ENCODE peak calls at places on chromosomes 16 and 17, in seven cellular contexts. O is lower lobe of right lung; X is brain microvascular endothelial cell; Z is tibial artery; M is fibroblast of mammary gland; C is CD4-positive, alpha-beta T cell; P is neural crest cell. E is an unnamed sample.

GRCh38 chr16:27179500-27180072 is 23.7 kb upstream of the KDM8 start:
- DNase-seq in O (peak; percentile 91), X (peak; percentile 82), Z (peak; percentile 90), M (peak; percentile 71), C (peak; percentile 87), P (peak; percentile 80), E (peak; percentile 15)

GRCh38 chr16:17633146-17633966 is 162.6 kb upstream of the XYLT1 start:
- DNase-seq in O (no peak), X (no peak), Z (no peak), M (peak; percentile 5), C (no peak), P (no peak), E (no peak)

GRCh38 chr17:29390856-29391631 is 881 bp downstream of the TAOK1 start:
- DNase-seq in O (no peak), X (peak; percentile 21), Z (no peak), M (peak; percentile 30), C (no peak), P (peak; percentile 6), E (no peak)

GRCh38 chr17:82238562-82239201 is 9.8 kb downstream of the SLC16A3 start:
- DNase-seq in O (peak; percentile 94), X (peak; percentile 85), Z (peak; percentile 81), M (peak; percentile 80), C (peak; percentile 71), P (no peak), E (peak; percentile 66)

GRCh38 chr17:2207815-2208515 is 95.6 kb downstream of the SMG6 start:
- DNase-seq in O (no peak), X (no peak), Z (no peak), M (no peak), C (no peak), P (no peak), E (no peak)

GRCh38 chr17:80866050-80866793 is 125.4 kb upstream of the CHMP6 start:
- DNase-seq in O (peak; percentile 56), X (peak; percentile 75), Z (peak; percentile 65), M (peak; percentile 65), C (peak; percentile 74), P (peak; percentile 83), E (no peak)

GRCh38 chr17:1239210-1239609 is 31.0 kb upstream of the BHLHA9 start:
- DNase-seq in O (no peak), X (peak; percentile 92), Z (no peak), M (no peak), C (no peak), P (no peak), E (no peak)

GRCh38 chr17:76866774-76867577 is 1.2 kb upstream of the MGAT5B start:
- DNase-seq in O (no peak), X (peak; percentile 54), Z (no peak), M (peak; percentile 44), C (no peak), P (no peak), E (no peak)

GRCh38 chr16:62408760-62409159 is 372.5 kb upstream of the CDH8 start:
- DNase-seq in O (no peak), X (no peak), Z (no peak), M (no peak), C (no peak), P (no peak), E (no peak)

GRCh38 chr16:56029026-56029425 is 153.9 kb upstream of the CES5A start:
- DNase-seq in O (no peak), X (no peak), Z (no peak), M (no peak), C (no peak), P (no peak), E (no peak)
- TF ChIP-seq CTCF in O (no peak), X (no peak), Z (no peak), M (no peak), C (no peak), P (peak; percentile 22), E (no peak)

GRCh38 chr16:71439531-71439930 is 2.3 kb downstream of the TLE7 start:
- DNase-seq in O (no peak), X (no peak), Z (no peak), M (peak; percentile 27), C (no peak), P (no peak), E (no peak)

GRCh38 chr16:71442041-71442440 is at the start of gene TLE7:
- DNase-seq in O (no peak), X (no peak), Z (no peak), M (no peak), C (no peak), P (no peak), E (no peak)

GRCh38 chr16:71441348-71441781 is 489 bp downstream of the TLE7 start:
- DNase-seq in O (no peak), X (no peak), Z (no peak), M (no peak), C (no peak), P (no peak), E (no peak)

GRCh38 chr16:71443714-71444113 is 1.9 kb upstream of the TLE7 start:
- DNase-seq in O (no peak), X (no peak), Z (no peak), M (no peak), C (no peak), P (no peak), E (no peak)

DNA sequence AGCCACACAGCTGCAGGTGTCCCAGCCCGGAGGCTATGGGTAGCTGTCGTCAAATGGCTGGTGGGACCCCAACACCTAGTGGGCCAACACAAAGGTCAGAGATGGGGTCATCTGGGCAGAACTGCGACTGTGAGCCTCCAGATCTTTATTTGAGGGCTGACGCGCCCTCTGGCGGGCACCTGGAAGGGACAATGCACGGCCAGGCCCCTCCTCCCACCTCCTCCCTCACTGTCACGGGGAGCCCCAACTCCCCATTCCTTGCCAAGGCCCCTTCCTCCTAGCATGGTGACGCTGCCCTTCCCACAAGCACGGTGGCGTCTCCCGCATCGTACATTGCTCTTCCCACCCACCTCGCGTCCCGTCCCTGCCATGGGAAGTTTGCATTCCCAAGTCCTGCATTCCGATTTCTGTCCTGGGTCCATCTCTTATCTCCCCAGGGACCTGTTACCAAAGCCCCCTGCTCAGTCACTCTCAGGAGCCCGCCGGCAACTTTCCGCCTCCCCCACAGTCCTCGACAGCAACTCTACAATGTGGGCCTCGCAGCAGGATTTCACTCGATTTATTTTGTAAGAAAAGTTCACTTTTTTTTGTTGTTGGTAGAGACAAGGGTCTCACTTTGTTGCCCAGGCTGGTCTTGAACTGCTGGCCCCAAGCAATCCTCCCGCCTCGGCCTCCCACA is 1.0 kb downstream of the TLE7 start:
- DNase-seq in O (no peak), X (no peak), Z (no peak), M (no peak), C (no peak), P (no peak), E (no peak)
- TF ChIP-seq CTCF in O (peak; percentile 7), X (peak; percentile 35), Z (no peak), M (no peak), C (no peak), P (peak; percentile 38), E (peak; percentile 25)

DNA sequence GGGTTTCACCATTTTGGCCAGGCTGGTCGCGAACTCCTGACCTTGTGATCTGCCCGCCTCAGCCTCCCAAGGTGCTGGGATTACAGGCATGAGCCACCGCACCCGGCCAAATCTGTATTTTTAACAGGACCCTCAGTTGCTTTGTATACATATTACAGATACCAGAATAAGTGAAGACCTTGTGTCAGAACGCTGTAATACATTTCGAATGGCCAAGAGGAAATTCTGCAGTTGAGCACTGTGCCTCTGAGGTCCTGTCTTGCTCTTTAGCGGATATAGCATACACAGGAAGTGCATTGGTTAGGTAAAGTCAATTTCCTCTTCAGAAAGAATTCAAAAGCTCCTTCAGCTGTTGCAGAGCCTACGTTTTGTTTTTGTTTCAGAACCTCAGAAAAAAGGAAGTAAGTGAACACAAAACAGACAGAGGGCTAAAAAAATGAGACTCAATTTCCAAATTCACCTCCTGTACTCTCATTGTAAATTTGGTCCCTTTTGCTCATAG is 15.7 kb downstream of the CRLF3 start:
- DNase-seq in O (no peak), X (no peak), Z (no peak), M (no peak), C (no peak), P (no peak), E (no peak)
- TF ChIP-seq CTCF in O (no peak), X (no peak), Z (no peak), M (no peak), C (no peak), P (no peak), E (no peak)

GRCh38 chr17:19238167-19238505 is 970 bp downstream of the EPN2 start:
- DNase-seq in O (peak; percentile 63), X (no peak), Z (peak; percentile 32), M (no peak), C (no peak), P (no peak), E (no peak)

GRCh38 chr17:19242323-19242722 is 5.2 kb downstream of the EPN2 start:
- DNase-seq in O (no peak), X (no peak), Z (no peak), M (no peak), C (no peak), P (no peak), E (no peak)

GRCh38 chr17:19242926-19243325 is 5.8 kb downstream of the EPN2 start:
- DNase-seq in O (no peak), X (no peak), Z (no peak), M (no peak), C (no peak), P (no peak), E (no peak)

GRCh38 chr17:19239544-19239943 is 2.4 kb downstream of the EPN2 start:
- DNase-seq in O (no peak), X (no peak), Z (peak; percentile 28), M (no peak), C (no peak), P (no peak), E (no peak)

DNA sequence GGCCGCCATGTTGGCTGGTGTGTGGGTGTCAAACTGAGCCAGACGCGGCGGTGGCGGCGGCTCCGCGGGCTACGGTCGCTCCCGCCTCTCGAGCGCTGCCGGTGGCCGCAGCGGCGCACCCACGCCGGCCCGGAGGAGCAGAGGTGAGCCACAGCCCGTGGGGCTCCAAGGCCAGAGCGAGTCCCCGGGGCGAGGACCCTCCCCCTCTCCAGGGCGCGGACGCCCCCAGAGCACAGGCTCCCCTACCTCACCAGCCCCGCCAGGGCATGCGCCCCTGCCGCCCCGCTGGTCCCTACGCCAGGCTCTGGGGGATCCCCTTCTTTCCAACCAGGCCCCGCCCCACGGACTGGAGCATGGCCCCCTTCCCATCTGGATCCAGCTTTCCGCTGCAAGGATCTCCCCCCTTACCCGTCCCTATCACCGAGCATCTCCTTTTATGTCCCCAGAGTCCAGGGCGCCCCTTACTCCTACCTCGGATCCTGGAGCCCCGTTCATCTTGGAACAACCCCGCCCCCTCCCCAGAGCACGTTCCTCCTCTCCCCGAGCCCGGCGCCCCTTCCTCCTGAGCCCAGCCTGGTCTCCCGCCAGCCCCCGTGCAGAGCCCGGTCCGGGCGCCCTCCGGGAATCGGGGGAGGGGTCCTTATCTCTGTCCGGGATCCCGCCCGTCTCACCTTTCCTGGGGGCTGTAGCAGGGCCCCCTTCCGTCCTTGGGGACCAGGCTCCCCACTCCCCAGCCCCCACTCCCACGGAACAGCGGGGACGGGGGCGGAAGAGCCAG is 412 bp downstream of the EPN2 start:
- DNase-seq in O (peak; percentile 53), X (no peak), Z (peak; percentile 37), M (no peak), C (no peak), P (no peak), E (no peak)
- TF ChIP-seq CTCF in O (peak; percentile 32), X (no peak), Z (peak; percentile 41), M (no peak), C (no peak), P (peak; percentile 37), E (no peak)

E was measured in LNCaP clone FGC.